ENCODE peak calls at places on chromosomes 3 and 15, in eight cellular contexts. One of them, this sample, is unnamed.

GRCh38 chr3:72567976-72568560 is 280.2 kb downstream of the SHQ1 start:
- DNase-seq in GM03348: no peak
- DNase-seq in stimulated activated CD8-positive, alpha-beta memory T cell treated with anti-CD3 and anti-CD28 coated beads, Interleukin-7, amount 100 ng/mL, for 1 hour: no peak
- DNase-seq in heart left ventricle: no peak
- DNase-seq in globus pallidus: no peak
- DNase-seq in NCI-H1436: no peak
- DNase-seq in occipital lobe: no peak
- DNase-seq in AG10803: no peak
- DNase-seq in this sample: no peak

GRCh38 chr3:142218703-142219102 is 6.7 kb downstream of the GK5 start:
- DNase-seq in globus pallidus: no peak
- DNase-seq in AG10803: peak
- DNase-seq in GM03348: peak
- DNase-seq in NCI-H1436: no peak
- DNase-seq in occipital lobe: no peak
- DNase-seq in heart left ventricle: no peak
- DNase-seq in stimulated activated CD8-positive, alpha-beta memory T cell treated with anti-CD3 and anti-CD28 coated beads, Interleukin-7, amount 100 ng/mL, for 1 hour: no peak
- DNase-seq in this sample: no peak

GRCh38 chr15:29677871-29678431 is 144.3 kb downstream of the TJP1 start:
- DNase-seq in globus pallidus: no peak
- DNase-seq in occipital lobe: no peak
- DNase-seq in NCI-H1436: no peak
- DNase-seq in AG10803: no peak
- DNase-seq in stimulated activated CD8-positive, alpha-beta memory T cell treated with anti-CD3 and anti-CD28 coated beads, Interleukin-7, amount 100 ng/mL, for 1 hour: no peak
- DNase-seq in heart left ventricle: no peak
- DNase-seq in GM03348: no peak
- DNase-seq in this sample: no peak

GRCh38 chr15:63860161-63860954 is 26.6 kb upstream of the HERC1 start:
- DNase-seq in NCI-H1436: no peak
- DNase-seq in heart left ventricle: no peak
- DNase-seq in occipital lobe: no peak
- DNase-seq in GM03348: no peak
- DNase-seq in stimulated activated CD8-positive, alpha-beta memory T cell treated with anti-CD3 and anti-CD28 coated beads, Interleukin-7, amount 100 ng/mL, for 1 hour: peak
- DNase-seq in globus pallidus: no peak
- DNase-seq in AG10803: no peak
- DNase-seq in this sample: peak

GRCh38 chr3:16520636-16521579 is 7.4 kb upstream of the RFTN1 start:
- DNase-seq in NCI-H1436: no peak
- DNase-seq in stimulated activated CD8-positive, alpha-beta memory T cell treated with anti-CD3 and anti-CD28 coated beads, Interleukin-7, amount 100 ng/mL, for 1 hour: no peak
- DNase-seq in heart left ventricle: no peak
- DNase-seq in occipital lobe: no peak
- DNase-seq in globus pallidus: no peak
- DNase-seq in AG10803: no peak
- DNase-seq in GM03348: no peak
- DNase-seq in this sample: no peak

GRCh38 chr3:172856766-172857742 is 106.5 kb downstream of the ECT2 start:
- DNase-seq in globus pallidus: no peak
- DNase-seq in GM03348: no peak
- DNase-seq in NCI-H1436: no peak
- DNase-seq in AG10803: no peak
- DNase-seq in heart left ventricle: peak
- DNase-seq in occipital lobe: no peak
- DNase-seq in stimulated activated CD8-positive, alpha-beta memory T cell treated with anti-CD3 and anti-CD28 coated beads, Interleukin-7, amount 100 ng/mL, for 1 hour: no peak
- DNase-seq in this sample: no peak

GRCh38 chr15:92653366-92653765 is 2.2 kb downstream of the FAM174B start:
- DNase-seq in GM03348: no peak
- DNase-seq in heart left ventricle: no peak
- DNase-seq in stimulated activated CD8-positive, alpha-beta memory T cell treated with anti-CD3 and anti-CD28 coated beads, Interleukin-7, amount 100 ng/mL, for 1 hour: no peak
- DNase-seq in occipital lobe: no peak
- DNase-seq in AG10803: no peak
- DNase-seq in NCI-H1436: no peak
- DNase-seq in globus pallidus: no peak
- DNase-seq in this sample: no peak

GRCh38 chr3:172449468-172450149 is 1.4 kb upstream of the GHSR start:
- DNase-seq in globus pallidus: no peak
- DNase-seq in occipital lobe: no peak
- DNase-seq in stimulated activated CD8-positive, alpha-beta memory T cell treated with anti-CD3 and anti-CD28 coated beads, Interleukin-7, amount 100 ng/mL, for 1 hour: no peak
- DNase-seq in GM03348: peak
- DNase-seq in AG10803: peak
- DNase-seq in heart left ventricle: no peak
- DNase-seq in NCI-H1436: no peak
- DNase-seq in this sample: no peak

GRCh38 chr3:101204246-101204645 is 116.1 kb downstream of the IMPG2 start:
- DNase-seq in stimulated activated CD8-positive, alpha-beta memory T cell treated with anti-CD3 and anti-CD28 coated beads, Interleukin-7, amount 100 ng/mL, for 1 hour: no peak
- DNase-seq in AG10803: peak
- DNase-seq in globus pallidus: peak
- DNase-seq in heart left ventricle: no peak
- DNase-seq in occipital lobe: no peak
- DNase-seq in GM03348: no peak
- DNase-seq in NCI-H1436: no peak
- DNase-seq in this sample: no peak

GRCh38 chr15:98776607-98777281 is 128.4 kb downstream of the IGF1R start:
- DNase-seq in heart left ventricle: no peak
- DNase-seq in globus pallidus: no peak
- DNase-seq in stimulated activated CD8-positive, alpha-beta memory T cell treated with anti-CD3 and anti-CD28 coated beads, Interleukin-7, amount 100 ng/mL, for 1 hour: no peak
- DNase-seq in GM03348: peak
- DNase-seq in occipital lobe: no peak
- DNase-seq in NCI-H1436: no peak
- DNase-seq in AG10803: peak
- DNase-seq in this sample: no peak

GRCh38 chr3:102129774-102130608 is 280.7 kb downstream of the NFKBIZ start:
- DNase-seq in globus pallidus: no peak
- DNase-seq in heart left ventricle: peak
- DNase-seq in stimulated activated CD8-positive, alpha-beta memory T cell treated with anti-CD3 and anti-CD28 coated beads, Interleukin-7, amount 100 ng/mL, for 1 hour: no peak
- DNase-seq in AG10803: peak
- DNase-seq in NCI-H1436: no peak
- DNase-seq in occipital lobe: peak
- DNase-seq in GM03348: peak
- DNase-seq in this sample: no peak

GRCh38 chr15:101361418-101361817 is 66.4 kb upstream of the SNRPA1 start:
- DNase-seq in NCI-H1436: no peak
- DNase-seq in AG10803: no peak
- DNase-seq in heart left ventricle: no peak
- DNase-seq in globus pallidus: no peak
- DNase-seq in GM03348: no peak
- DNase-seq in occipital lobe: no peak
- DNase-seq in stimulated activated CD8-positive, alpha-beta memory T cell treated with anti-CD3 and anti-CD28 coated beads, Interleukin-7, amount 100 ng/mL, for 1 hour: no peak
- DNase-seq in this sample: no peak

GRCh38 chr3:124818398-124819150 is 68.6 kb downstream of the ITGB5 start:
- DNase-seq in GM03348: peak
- DNase-seq in heart left ventricle: no peak
- DNase-seq in NCI-H1436: no peak
- DNase-seq in stimulated activated CD8-positive, alpha-beta memory T cell treated with anti-CD3 and anti-CD28 coated beads, Interleukin-7, amount 100 ng/mL, for 1 hour: no peak
- DNase-seq in globus pallidus: no peak
- DNase-seq in AG10803: peak
- DNase-seq in occipital lobe: no peak
- DNase-seq in this sample: no peak

GRCh38 chr3:110710605-110711004 is 361.0 kb upstream of the NECTIN3 start:
- DNase-seq in heart left ventricle: no peak
- DNase-seq in GM03348: no peak
- DNase-seq in occipital lobe: no peak
- DNase-seq in AG10803: no peak
- DNase-seq in globus pallidus: no peak
- DNase-seq in stimulated activated CD8-positive, alpha-beta memory T cell treated with anti-CD3 and anti-CD28 coated beads, Interleukin-7, amount 100 ng/mL, for 1 hour: no peak
- DNase-seq in NCI-H1436: peak
- DNase-seq in this sample: no peak

GRCh38 chr15:61750271-61751084 is 309.8 kb downstream of the VPS13C start:
- DNase-seq in occipital lobe: no peak
- DNase-seq in AG10803: no peak
- DNase-seq in NCI-H1436: no peak
- DNase-seq in globus pallidus: peak
- DNase-seq in heart left ventricle: no peak
- DNase-seq in GM03348: no peak
- DNase-seq in stimulated activated CD8-positive, alpha-beta memory T cell treated with anti-CD3 and anti-CD28 coated beads, Interleukin-7, amount 100 ng/mL, for 1 hour: no peak
- DNase-seq in this sample: no peak

GRCh38 chr3:103968751-103969150 is 1398.0 kb upstream of the ALCAM start:
- DNase-seq in heart left ventricle: no peak
- DNase-seq in AG10803: no peak
- DNase-seq in GM03348: no peak
- DNase-seq in occipital lobe: no peak
- DNase-seq in globus pallidus: no peak
- DNase-seq in stimulated activated CD8-positive, alpha-beta memory T cell treated with anti-CD3 and anti-CD28 coated beads, Interleukin-7, amount 100 ng/mL, for 1 hour: no peak
- DNase-seq in NCI-H1436: no peak
- DNase-seq in this sample: no peak

GRCh38 chr3:186138272-186138981 is 29.5 kb upstream of the ETV5 start:
- DNase-seq in NCI-H1436: no peak
- DNase-seq in AG10803: no peak
- DNase-seq in occipital lobe: peak
- DNase-seq in GM03348: no peak
- DNase-seq in heart left ventricle: no peak
- DNase-seq in globus pallidus: peak
- DNase-seq in stimulated activated CD8-positive, alpha-beta memory T cell treated with anti-CD3 and anti-CD28 coated beads, Interleukin-7, amount 100 ng/mL, for 1 hour: no peak
- DNase-seq in this sample: no peak

GRCh38 chr3:147699175-147699838 is 290.1 kb downstream of the ZIC1 start:
- DNase-seq in stimulated activated CD8-positive, alpha-beta memory T cell treated with anti-CD3 and anti-CD28 coated beads, Interleukin-7, amount 100 ng/mL, for 1 hour: no peak
- DNase-seq in GM03348: peak
- DNase-seq in heart left ventricle: no peak
- DNase-seq in AG10803: peak
- DNase-seq in globus pallidus: no peak
- DNase-seq in NCI-H1436: no peak
- DNase-seq in occipital lobe: no peak
- DNase-seq in this sample: no peak